ENCODE peak calls at places on chromosomes 2 and 18, in six cellular contexts. C, B, V, O, A and J are unnamed samples.

GRCh38 chr2:66888791-66889631 is 454.1 kb downstream of the MEIS1 start:
- DNase-seq in C (no peak), B (no peak), V (peak; percentile 95), O (peak; percentile 100), A (no peak), J (peak; percentile 97)

GRCh38 chr2:222743263-222743865 is 71.9 kb downstream of the MOGAT1 start:
- DNase-seq in C (no peak), B (no peak), V (no peak), O (no peak), A (no peak), J (no peak)

GRCh38 chr2:164044637-164045036 is 308.8 kb upstream of the FIGN start:
- DNase-seq in C (no peak), B (no peak), V (no peak), O (no peak), A (peak; percentile 49), J (no peak)

GRCh38 chr2:181066333-181066732 is 85.9 kb downstream of the UBE2E3 start:
- DNase-seq in C (no peak), B (no peak), V (no peak), O (no peak), A (no peak), J (no peak)

GRCh38 chr2:240426797-240427721 is 8.4 kb upstream of the GPC1 start:
- DNase-seq in C (no peak), B (no peak), V (peak; percentile 4), O (peak; percentile 37), A (peak; percentile 45), J (no peak)

GRCh38 chr2:180625006-180625844 is 355.2 kb upstream of the UBE2E3 start:
- DNase-seq in C (no peak), B (no peak), V (peak; percentile 94), O (peak; percentile 95), A (no peak), J (peak; percentile 67)

GRCh38 chr2:23433282-23433681 is 48.3 kb downstream of the KLHL29 start:
- DNase-seq in C (no peak), B (no peak), V (no peak), O (no peak), A (no peak), J (no peak)

GRCh38 chr2:123521868-123522267 is 503.2 kb upstream of the CNTNAP5 start:
- DNase-seq in C (no peak), B (no peak), V (no peak), O (no peak), A (no peak), J (no peak)

GRCh38 chr2:201785135-201785534 is 4.4 kb upstream of the ALS2 start:
- DNase-seq in C (no peak), B (no peak), V (no peak), O (no peak), A (no peak), J (no peak)

GRCh38 chr2:166375736-166376487 is at the start of gene SCN9A:
- DNase-seq in C (peak; percentile 95), B (peak; percentile 85), V (no peak), O (peak; percentile 59), A (peak; percentile 62), J (no peak)

GRCh38 chr2:240782221-240782885 is 37.7 kb downstream of the KIF1A start:
- DNase-seq in C (no peak), B (no peak), V (no peak), O (no peak), A (no peak), J (no peak)

GRCh38 chr18:59383831-59384230 is 24.8 kb upstream of the LMAN1 start:
- DNase-seq in C (no peak), B (peak; percentile 57), V (no peak), O (no peak), A (no peak), J (no peak)

GRCh38 chr2:18455256-18455862 is 105.1 kb downstream of the RDH14 start:
- DNase-seq in C (no peak), B (no peak), V (peak; percentile 66), O (peak; percentile 91), A (no peak), J (no peak)